ENCODE peak calls at places on chromosome 3, in four cellular contexts. D is left lung, X is cardiac muscle cell, B is GM10248. Y is an unnamed sample.

GRCh38 chr3:156553705-156554356 is 1.1 kb downstream of the SSR3 start:
- DNase-seq in D (no peak), B (no peak), X (no peak), Y (no peak)

GRCh38 chr3:194328080-194328571 is 23.0 kb downstream of the CPN2 start:
- DNase-seq in B (no peak), X (no peak), D (no peak), Y (peak; percentile 60)

GRCh38 chr3:98705694-98706093 is 57.4 kb upstream of the ST3GAL6 start:
- DNase-seq in B (no peak), X (no peak), D (no peak), Y (no peak)

GRCh38 chr3:60756636-60757035 is 494.6 kb downstream of the FHIT start:
- DNase-seq in D (no peak), B (no peak), X (no peak), Y (no peak)

GRCh38 chr3:7800006-7800780 is 701.4 kb upstream of the LMCD1 start:
- DNase-seq in X (no peak), D (no peak), B (no peak), Y (no peak)

GRCh38 chr3:45223889-45224730 is 2.0 kb downstream of the TMEM158 start:
- DNase-seq in X (no peak), D (no peak), B (no peak), Y (no peak)

GRCh38 chr3:158935846-158936245 is 134.0 kb downstream of the MFSD1 start:
- DNase-seq in X (no peak), B (no peak), D (no peak), Y (no peak)

GRCh38 chr3:183698760-183699159 is 1.2 kb downstream of the YEATS2 start:
- DNase-seq in X (peak; percentile 48), B (peak; percentile 31), D (no peak), Y (no peak)

GRCh38 chr3:162670181-162670580 is 1173.6 kb downstream of the OTOL1 start:
- DNase-seq in X (no peak), D (no peak), B (no peak), Y (no peak)

GRCh38 chr3:55690161-55690560 is 203.1 kb upstream of the WNT5A start:
- DNase-seq in B (no peak), D (no peak), X (no peak), Y (no peak)

GRCh38 chr3:115800489-115801080 is 177.3 kb downstream of the GAP43 start:
- DNase-seq in D (no peak), X (no peak), B (no peak), Y (no peak)

GRCh38 chr3:151580592-151580991 is 119.7 kb upstream of the IGSF10 start:
- DNase-seq in D (no peak), X (no peak), B (no peak), Y (no peak)

GRCh38 chr3:78337801-78338211 is 1297.9 kb downstream of the ROBO2 start:
- DNase-seq in B (no peak), D (no peak), X (no peak), Y (no peak)

GRCh38 chr3:58336135-58336882 is 3.6 kb downstream of the PXK start:
- DNase-seq in B (no peak), X (no peak), D (no peak), Y (no peak)

GRCh38 chr3:42042747-42043115 is 48.4 kb upstream of the TRAK1 start:
- DNase-seq in X (no peak), D (no peak), B (no peak), Y (no peak)

GRCh38 chr3:56680054-56680453 is 3.0 kb downstream of the TASOR start:
- DNase-seq in X (no peak), D (no peak), B (no peak), Y (no peak)

DNA sequence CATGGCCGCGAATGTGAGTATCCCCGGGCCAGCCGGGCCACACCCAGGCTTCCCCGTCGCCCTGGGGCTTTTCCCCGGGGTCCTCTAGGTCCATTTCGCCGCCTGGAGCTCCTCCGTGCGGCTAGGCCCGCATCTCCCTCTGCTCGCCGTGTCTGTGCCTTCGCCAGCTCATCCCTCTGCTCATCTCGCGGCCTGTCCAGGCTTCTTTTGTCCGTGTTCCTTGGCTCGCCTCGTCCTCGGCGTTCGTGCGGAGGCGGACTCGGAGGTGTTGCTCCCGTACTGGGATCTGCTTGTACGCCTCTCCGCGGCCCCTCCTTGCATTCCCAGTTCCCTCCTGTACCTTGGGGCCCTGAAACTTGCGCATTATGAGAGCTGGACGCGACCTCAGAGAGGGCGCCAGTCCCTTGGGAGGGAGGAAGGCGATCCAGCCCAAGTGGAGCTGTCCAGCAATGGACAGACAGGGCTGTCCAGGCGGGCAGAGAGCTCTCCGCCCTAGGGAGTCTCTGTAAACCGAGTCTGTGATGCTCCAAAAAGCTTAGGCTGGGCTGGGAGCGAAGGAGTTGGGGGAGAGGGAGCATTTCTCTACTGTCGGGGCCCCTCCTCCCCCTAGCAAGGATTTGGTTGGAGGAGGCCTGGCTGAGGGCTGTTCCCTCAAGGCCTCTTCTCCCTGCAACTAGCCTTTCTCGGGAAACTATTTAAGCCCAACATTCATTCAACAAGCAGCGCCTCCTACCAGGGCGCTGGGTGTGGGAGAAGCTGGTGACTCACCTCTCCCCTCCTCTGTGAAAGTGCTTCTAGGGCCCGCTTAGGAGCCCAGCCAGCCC is 553 bp downstream of the TMEM43 start:
- DNase-seq in B (peak; percentile 50), D (no peak), X (peak; percentile 88), Y (peak; percentile 49)
- TF ChIP-seq CTCF in B (no peak), D (no peak), X (peak; percentile 18), Y (no peak)

GRCh38 chr3:51388286-51389029 is 2.6 kb upstream of the RBM15B start:
- DNase-seq in B (no peak), D (no peak), X (no peak), Y (no peak)
- TF ChIP-seq CTCF in B (peak; percentile 28), D (no peak), X (no peak), Y (no peak)

GRCh38 chr3:126083913-126084514 is at the start of gene SLC41A3:
- DNase-seq in D (peak; percentile 97), X (peak; percentile 92), B (peak; percentile 95), Y (peak; percentile 78)
- TF ChIP-seq CTCF in D (peak; percentile 36), X (peak; percentile 60), B (peak; percentile 46), Y (peak; percentile 48)

GRCh38 chr3:81198766-81199165 is 562.7 kb downstream of the GBE1 start:
- DNase-seq in B (no peak), D (no peak), X (no peak), Y (no peak)
- TF ChIP-seq CTCF in B (no peak), D (no peak), X (no peak), Y (no peak)

GRCh38 chr3:192514754-192515660 is 212.3 kb downstream of the FGF12 start:
- DNase-seq in B (no peak), X (peak; percentile 72), D (peak; percentile 80), Y (no peak)
- TF ChIP-seq CTCF in B (no peak), X (peak; percentile 20), D (no peak), Y (no peak)

DNA sequence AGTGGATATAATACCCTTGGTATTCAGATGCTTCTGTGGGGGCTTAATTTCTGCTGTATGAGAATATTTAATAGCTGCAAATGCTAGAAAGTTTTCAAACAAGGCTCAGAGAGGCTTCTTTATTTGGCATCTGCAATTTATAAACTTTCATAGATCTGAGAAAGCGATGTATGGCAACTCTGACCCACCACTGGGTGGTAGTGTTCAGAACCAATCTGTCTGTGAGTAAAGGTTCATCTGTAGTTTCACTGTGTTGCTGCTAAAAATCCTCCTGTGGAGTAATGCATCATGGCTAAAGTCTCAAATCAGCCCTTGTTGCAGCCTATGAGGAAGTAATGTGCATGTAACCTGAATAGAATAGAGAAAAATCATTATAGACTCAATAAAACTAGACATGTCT is 47.4 kb downstream of the CLSTN2 start:
- DNase-seq in X (peak; percentile 23), B (no peak), D (no peak), Y (no peak)
- TF ChIP-seq CTCF in X (no peak), B (no peak), D (no peak), Y (no peak)